ENCODE peak calls at places on chromosomes 4 and X, in ten cellular contexts. M, A, O, V, N, U, F, Y, C and P are unnamed samples.

GRCh38 chr4:661856-662761 is 12.0 kb downstream of the ATP5ME start:
- DNase-seq in F (no peak), C (no peak), A (no peak), O (no peak), M (peak), N (peak), U (no peak), Y (peak), V (no peak), P (no peak)

GRCh38 chr4:164550989-164551712 is 202.8 kb upstream of the SMIM31 start:
- DNase-seq in Y (no peak), N (no peak), O (no peak), V (no peak), U (no peak), A (no peak), C (no peak), F (no peak), M (no peak), P (no peak)

GRCh38 chrX:56503941-56504673 is 59.3 kb upstream of the UBQLN2 start:
- DNase-seq in C (no peak), V (no peak), M (no peak), N (no peak), Y (no peak), A (no peak), F (no peak), U (no peak), O (no peak), P (no peak)

GRCh38 chr4:139311909-139312308 is 9.6 kb upstream of the NDUFC1 start:
- DNase-seq in M (no peak), F (no peak), V (no peak), O (no peak), Y (no peak), A (no peak), C (no peak), N (no peak), U (no peak), P (no peak)

GRCh38 chrX:21658746-21659145 is 616 bp upstream of the KLHL34 start:
- DNase-seq in F (no peak), A (no peak), N (no peak), O (no peak), M (no peak), C (no peak), U (no peak), V (no peak), Y (peak), P (no peak)

GRCh38 chr4:113383111-113383785 is 333.8 kb downstream of the ANK2 start:
- DNase-seq in V (no peak), Y (no peak), C (peak), O (no peak), F (no peak), M (no peak), A (no peak), N (no peak), U (no peak), P (no peak)

GRCh38 chrX:1673337-1673736 is 58.5 kb downstream of the ASMT start:
- DNase-seq in O (peak), M (no peak), U (peak), A (no peak), F (peak), V (peak), N (peak), C (peak), Y (no peak), P (peak)

GRCh38 chrX:120660638-120661037 is 30.8 kb upstream of the C1GALT1C1 start:
- DNase-seq in N (no peak), A (no peak), V (no peak), M (no peak), O (no peak), Y (no peak), C (no peak), F (no peak), U (no peak), P (no peak)

GRCh38 chr4:88949605-88950004 is 107.4 kb downstream of the FAM13A start:
- DNase-seq in Y (no peak), F (no peak), V (no peak), O (no peak), C (no peak), A (no peak), M (no peak), N (no peak), U (no peak), P (no peak)

GRCh38 chr4:55866290-55866907 is 13.0 kb downstream of the EXOC1 start:
- DNase-seq in M (no peak), A (no peak), V (no peak), F (no peak), N (no peak), C (peak), Y (no peak), O (peak), U (peak), P (no peak)

GRCh38 chrX:71992711-71993110 is 82.1 kb downstream of the NHSL2 start:
- DNase-seq in U (no peak), N (no peak), M (no peak), A (no peak), C (no peak), V (peak), Y (no peak), F (peak), O (no peak), P (no peak)

GRCh38 chrX:107493141-107493540 is 43.7 kb downstream of the FRMPD3 start:
- DNase-seq in C (no peak), U (no peak), N (no peak), V (no peak), A (no peak), O (no peak), M (no peak), Y (no peak), F (no peak), P (no peak)

GRCh38 chr4:56861365-56861764 is 39.9 kb upstream of the SPINK2 start:
- DNase-seq in C (peak), V (no peak), U (no peak), N (no peak), F (no peak), M (no peak), O (no peak), Y (no peak), A (no peak), P (no peak)

GRCh38 chr4:39716356-39716755 is 18.4 kb downstream of the UBE2K start:
- DNase-seq in M (peak), A (no peak), N (no peak), V (no peak), F (no peak), Y (no peak), O (no peak), C (no peak), U (no peak), P (no peak)

GRCh38 chr4:29536745-29537144 is 1183.4 kb upstream of the PCDH7 start:
- DNase-seq in N (no peak), Y (no peak), M (no peak), C (no peak), V (no peak), F (no peak), O (no peak), A (no peak), U (no peak), P (no peak)

GRCh38 chrX:10634681-10635161 is 14.3 kb upstream of the MID1 start:
- DNase-seq in V (no peak), F (no peak), O (peak), C (peak), N (no peak), Y (no peak), M (no peak), A (no peak), U (no peak), P (no peak)

GRCh38 chr4:86791126-86791525 is 58.1 kb downstream of the SLC10A6 start:
- DNase-seq in M (no peak), O (no peak), N (no peak), A (no peak), Y (no peak), C (no peak), F (no peak), U (no peak), V (no peak), P (no peak)

GRCh38 chr4:1396806-1397455 is 9.3 kb downstream of the NKX1-1 start:
- DNase-seq in O (no peak), Y (no peak), F (no peak), C (no peak), M (peak), U (no peak), A (no peak), N (peak), V (no peak), P (no peak)

GRCh38 chrX:41033299-41033698 is 51.9 kb upstream of the USP9X start:
- DNase-seq in N (no peak), Y (no peak), U (no peak), M (no peak), A (no peak), O (no peak), F (no peak), V (no peak), C (peak), P (no peak)

GRCh38 chr4:181520790-181521189 is 722.4 kb upstream of the TENM3 start:
- DNase-seq in Y (no peak), F (no peak), O (no peak), V (no peak), N (no peak), C (no peak), M (no peak), U (no peak), A (no peak), P (no peak)

GRCh38 chrX:30343206-30343605 is 34.0 kb upstream of the NR0B1 start:
- DNase-seq in C (no peak), F (no peak), U (no peak), O (no peak), N (no peak), M (no peak), A (no peak), Y (no peak), V (no peak), P (no peak)

GRCh38 chrX:49230500-49231232 is 2.5 kb downstream of the CACNA1F start:
- DNase-seq in V (peak), U (peak), F (peak), M (peak), O (peak), Y (peak), N (peak), A (peak), C (peak), P (peak)

GRCh38 chrX:154603438-154604430 is 15.3 kb downstream of the CTAG1B start:
- DNase-seq in A (no peak), M (no peak), U (no peak), O (peak), N (no peak), V (no peak), C (peak), F (no peak), Y (no peak), P (no peak)

GRCh38 chr4:94911141-94911540 is 153.4 kb downstream of the BMPR1B start:
- DNase-seq in O (no peak), A (no peak), M (no peak), N (no peak), F (no peak), Y (no peak), V (no peak), C (no peak), U (no peak), P (no peak)

GRCh38 chr4:168612435-168613139 is 115.7 kb downstream of the PALLD start:
- DNase-seq in A (no peak), F (no peak), N (no peak), O (no peak), Y (no peak), V (no peak), C (peak), U (no peak), M (no peak), P (no peak)

GRCh38 chr4:20493761-20494353 is 206.4 kb upstream of the PACRGL start:
- DNase-seq in U (no peak), V (no peak), M (no peak), O (no peak), A (no peak), C (peak), F (no peak), N (no peak), Y (no peak), P (no peak)

GRCh38 chr4:28686618-28687017 is 1826.0 kb downstream of the STIM2 start:
- DNase-seq in V (no peak), C (peak), A (no peak), U (peak), O (peak), Y (no peak), N (peak), M (no peak), F (no peak), P (no peak)

GRCh38 chrX:96683997-96684338 is 674 bp upstream of the DIAPH2 start:
- DNase-seq in O (no peak), Y (no peak), U (peak), A (no peak), V (no peak), F (no peak), C (no peak), M (no peak), N (no peak), P (peak)

GRCh38 chrX:19747672-19748610 is 139.5 kb downstream of the SH3KBP1 start:
- DNase-seq in M (no peak), N (peak), Y (no peak), A (no peak), O (no peak), F (peak), V (peak), U (no peak), C (no peak), P (peak)

GRCh38 chr4:113288691-113289090 is 239.2 kb downstream of the ANK2 start:
- DNase-seq in Y (no peak), N (no peak), A (no peak), M (no peak), F (no peak), U (no peak), V (no peak), C (no peak), O (no peak), P (no peak)

GRCh38 chr4:99677161-99677560 is 19.5 kb upstream of the C4orf54 start:
- DNase-seq in F (no peak), A (no peak), Y (no peak), U (no peak), N (no peak), C (no peak), O (no peak), V (no peak), M (no peak), P (no peak)